ENCODE peak calls at places on chromosomes 6 and 20, in five cellular contexts. N is brain microvascular endothelial cell, F is RWPE1, U is right atrium auricular region, Q is lower lobe of right lung. H is an unnamed sample.

GRCh38 chr20:40776702-40777457 is 87.8 kb upstream of the MAFB start:
- DNase-seq in N (no peak), F (no peak), U (no peak), Q (no peak), H (no peak)

GRCh38 chr6:144408151-144408550 is 123.0 kb downstream of the UTRN start:
- DNase-seq in N (peak; percentile 35), F (no peak), U (no peak), Q (no peak), H (no peak)

GRCh38 chr6:90177544-90178293 is 118.9 kb downstream of the BACH2 start:
- DNase-seq in N (no peak), F (no peak), U (no peak), Q (no peak), H (no peak)

GRCh38 chr20:48523191-48523757 is 304.5 kb downstream of the PREX1 start:
- DNase-seq in N (peak; percentile 57), F (peak; percentile 86), U (no peak), Q (no peak), H (peak; percentile 11)

GRCh38 chr6:159788757-159789376 is 535 bp downstream of the TCP1 start:
- DNase-seq in N (peak; percentile 28), F (peak; percentile 46), U (peak; percentile 60), Q (peak; percentile 63), H (peak; percentile 77)

GRCh38 chr20:58109126-58109880 is 119.2 kb downstream of the ANKRD60 start:
- DNase-seq in N (peak; percentile 80), F (peak; percentile 82), U (peak; percentile 34), Q (no peak), H (peak; percentile 61)

GRCh38 chr6:71228461-71229041 is 60.1 kb upstream of the OGFRL1 start:
- DNase-seq in N (no peak), F (peak; percentile 26), U (no peak), Q (no peak), H (no peak)

GRCh38 chr6:10722570-10722819 is 375 bp upstream of the TMEM14C start:
- DNase-seq in N (no peak), F (no peak), U (no peak), Q (no peak), H (no peak)

GRCh38 chr6:107246972-107247615 is 131.8 kb upstream of the BEND3 start:
- DNase-seq in N (no peak), F (peak; percentile 36), U (no peak), Q (no peak), H (no peak)

GRCh38 chr6:80010296-80010695 is 5.8 kb downstream of the TTK start:
- DNase-seq in N (no peak), F (no peak), U (no peak), Q (no peak), H (no peak)